ENCODE peak calls at places on chromosome 3, in nine cellular contexts. S is H7; K is anterior cingulate cortex; T is ELR; R is cardiac muscle cell; L is RWPE1; D is stimulated activated CD8-positive, alpha-beta memory T cell treated with anti-CD3 and anti-CD28 coated beads, Interleukin-7, amount 100 ng/mL, for 24 hours; I is testis; J is lower leg skin. O is an unnamed sample.

GRCh38 chr3:153050978-153051377 is 111.0 kb upstream of the RAP2B start:
- DNase-seq in S (no peak), K (no peak), T (peak; percentile 39), R (no peak), L (no peak), D (no peak), I (no peak), J (no peak), O (no peak)

GRCh38 chr3:158725348-158725966 is 6.8 kb downstream of the RARRES1 start:
- DNase-seq in S (no peak), K (no peak), T (peak; percentile 97), R (no peak), L (peak; percentile 63), D (no peak), I (no peak), J (no peak), O (peak; percentile 74)

GRCh38 chr3:25911525-25912295 is 121.8 kb downstream of the OXSM start:
- DNase-seq in S (no peak), K (no peak), T (no peak), R (no peak), L (no peak), D (no peak), I (no peak), J (no peak), O (no peak)

GRCh38 chr3:117184574-117184973 is 475.0 kb downstream of the TUSC7 start:
- DNase-seq in S (no peak), K (no peak), T (peak; percentile 4), R (no peak), L (peak; percentile 3), D (no peak), I (no peak), J (no peak), O (no peak)

GRCh38 chr3:99767341-99767740 is 50.3 kb upstream of the CMSS1 start:
- DNase-seq in S (no peak), K (no peak), T (no peak), R (no peak), L (no peak), D (no peak), I (no peak), J (no peak), O (no peak)

GRCh38 chr3:23389089-23389488 is 186.0 kb downstream of the UBE2E2 start:
- DNase-seq in S (peak; percentile 6), K (no peak), T (no peak), R (no peak), L (no peak), D (no peak), I (no peak), J (no peak), O (no peak)

GRCh38 chr3:5071061-5071460 is 51.0 kb upstream of the ARL8B start:
- DNase-seq in S (no peak), K (no peak), T (peak; percentile 16), R (no peak), L (peak; percentile 26), D (no peak), I (no peak), J (peak; percentile 34), O (no peak)

GRCh38 chr3:12190832-12191231 is 32.1 kb upstream of the TIMP4 start:
- DNase-seq in S (no peak), K (no peak), T (no peak), R (no peak), L (no peak), D (no peak), I (no peak), J (no peak), O (no peak)

GRCh38 chr3:71498053-71498452 is 85.5 kb downstream of the FOXP1 start:
- DNase-seq in S (peak; percentile 36), K (no peak), T (no peak), R (no peak), L (no peak), D (no peak), I (no peak), J (no peak), O (no peak)

GRCh38 chr3:42216302-42216701 is 49.7 kb downstream of the CCK start:
- DNase-seq in S (no peak), K (no peak), T (no peak), R (no peak), L (no peak), D (no peak), I (no peak), J (no peak), O (no peak)

GRCh38 chr3:33758874-33759273 is 39.6 kb upstream of the PDCD6IP start:
- DNase-seq in S (no peak), K (no peak), T (peak; percentile 48), R (no peak), L (peak; percentile 37), D (no peak), I (no peak), J (no peak), O (no peak)

GRCh38 chr3:161475905-161476304 is 20.7 kb upstream of the OTOL1 start:
- DNase-seq in S (no peak), K (no peak), T (peak; percentile 37), R (peak; percentile 16), L (peak; percentile 45), D (no peak), I (peak; percentile 15), J (no peak), O (no peak)

GRCh38 chr3:13235079-13235478 is 161.8 kb upstream of the IQSEC1 start:
- DNase-seq in S (peak; percentile 68), K (no peak), T (no peak), R (no peak), L (no peak), D (no peak), I (no peak), J (no peak), O (no peak)

GRCh38 chr3:142509079-142509478 is 61.2 kb upstream of the XRN1 start:
- DNase-seq in S (no peak), K (no peak), T (no peak), R (no peak), L (no peak), D (no peak), I (no peak), J (no peak), O (no peak)

GRCh38 chr3:16467368-16467767 is 46.1 kb downstream of the RFTN1 start:
- DNase-seq in S (no peak), K (no peak), T (no peak), R (no peak), L (no peak), D (peak; percentile 14), I (no peak), J (no peak), O (no peak)

GRCh38 chr3:42572278-42572677 is 9.5 kb downstream of the SEC22C start:
- DNase-seq in S (peak; percentile 81), K (no peak), T (peak; percentile 71), R (peak; percentile 52), L (peak; percentile 46), D (no peak), I (peak; percentile 42), J (no peak), O (peak; percentile 48)

GRCh38 chr3:70065666-70066253 is 66.2 kb downstream of the SAMMSON start:
- DNase-seq in S (peak; percentile 4), K (no peak), T (peak; percentile 6), R (peak; percentile 43), L (no peak), D (no peak), I (no peak), J (no peak), O (no peak)

GRCh38 chr3:6035626-6036025 is 825.3 kb upstream of the GRM7 start:
- DNase-seq in S (no peak), K (no peak), T (no peak), R (no peak), L (no peak), D (no peak), I (no peak), J (no peak), O (no peak)